ENCODE peak calls at places on chromosomes 16 and 17, in seven cellular contexts. U is NCI-H2081 treated with DMSO at 0.1 percent for 48 hours; R is activated CD4-positive, alpha-beta T cell treated with anti-CD3 and anti-CD28 coated beads for 24 hours; S is ELR; W is AG08396; B is activated T-helper 2 cell treated with anti-CD3 and anti-CD28 coated beads, Interferon-gamma antibody, Interleukin-2, Interleukin-4, amounts not matched to agents 10 μg/mL and 5 μg/mL and 100 μg/mL, durations not matched to agents 14 hours and 24 hours and 36 hours; X is mesendoderm. P is an unnamed sample.

GRCh38 chr16:59067207-59067606 is 333.1 kb upstream of the GOT2 start:
- DNase-seq in U (no peak), X (peak), B (no peak), S (no peak), W (no peak), R (no peak), P (no peak)

GRCh38 chr16:30122621-30123160 is 329 bp downstream of the MAPK3 start:
- DNase-seq in B (no peak), S (peak), U (no peak), W (no peak), X (no peak), R (no peak), P (peak)

GRCh38 chr17:63697341-63698286 is 2.3 kb downstream of the LIMD2 start:
- DNase-seq in U (no peak), S (peak), B (peak), R (peak), W (peak), X (peak), P (peak)

GRCh38 chr17:30551666-30552339 is 74.6 kb downstream of the GOSR1 start:
- DNase-seq in X (no peak), W (no peak), U (no peak), S (no peak), B (no peak), R (no peak), P (no peak)

GRCh38 chr16:7376227-7376626 is 43.6 kb downstream of the RBFOX1 start:
- DNase-seq in S (no peak), R (no peak), W (no peak), B (no peak), X (no peak), U (no peak), P (no peak)

GRCh38 chr16:19003935-19004334 is 20.2 kb downstream of the TMC7 start:
- DNase-seq in X (no peak), W (no peak), U (no peak), B (no peak), S (no peak), R (no peak), P (peak)

GRCh38 chr17:7220593-7221280 is 999 bp downstream of the ACADVL start:
- DNase-seq in S (peak), X (peak), U (no peak), B (peak), R (no peak), W (peak), P (peak)

GRCh38 chr17:45936610-45937009 is 42.3 kb downstream of the MAPT start:
- DNase-seq in U (peak), R (no peak), B (no peak), X (no peak), W (no peak), S (no peak), P (no peak)

GRCh38 chr17:19513897-19514488 is 19.7 kb upstream of the SLC47A1 start:
- DNase-seq in B (peak), S (peak), X (peak), U (peak), W (peak), R (peak), P (peak)

GRCh38 chr16:66926171-66926570 is 836 bp upstream of the RRAD start:
- DNase-seq in S (peak), X (no peak), W (no peak), U (no peak), B (no peak), R (no peak), P (no peak)

GRCh38 chr16:68778551-68779231 is 41.6 kb downstream of the CDH1 start:
- DNase-seq in X (peak), W (no peak), B (no peak), R (no peak), U (peak), S (no peak), P (peak)

GRCh38 chr16:84043486-84044107 is 1.0 kb upstream of the SLC38A8 start:
- DNase-seq in U (no peak), R (no peak), S (no peak), B (no peak), W (no peak), X (peak), P (no peak)